ENCODE peak calls at places on chromosomes 4 and X, in ten cellular contexts. F is memory B cell; O is HEK293T; Y is anterior cingulate cortex; L is T-helper 1 cell; P is stimulated activated CD4-positive, alpha-beta T cell treated with anti-CD3 and anti-CD28 coated beads, Interleukin-15, amount 100 ng/mL, for 1 hour; Z is A172; W is NCI-H510A treated with DMSO at 0.1 percent for 48 hours; I is activated T-cell treated with anti-CD3 and anti-CD28 coated beads for 1 hour; H is heart right ventricle. M is an unnamed sample.

GRCh38 chrX:16870861-16871584 is 861 bp upstream of the RBBP7 start:
- DNase-seq in F (no peak), O (peak; percentile 16), Y (peak; percentile 33), L (no peak), P (no peak), Z (no peak), W (peak; percentile 38), I (no peak), H (peak; percentile 39), M (peak; percentile 13)

GRCh38 chrX:140526138-140526537 is 21.3 kb upstream of the SOX3 start:
- DNase-seq in F (no peak), O (no peak), Y (no peak), L (no peak), P (no peak), Z (no peak), W (no peak), I (no peak), H (no peak), M (no peak)

GRCh38 chr4:110019153-110019552 is 106.5 kb downstream of the EGF start:
- DNase-seq in F (no peak), O (no peak), Y (no peak), L (no peak), P (no peak), Z (no peak), W (no peak), I (no peak), H (no peak), M (no peak)

GRCh38 chr4:76090241-76090691 is 15.8 kb downstream of the ART3 start:
- DNase-seq in F (peak; percentile 54), O (no peak), Y (no peak), L (peak; percentile 19), P (no peak), Z (peak; percentile 60), W (no peak), I (no peak), H (no peak), M (no peak)

GRCh38 chr4:139938414-139938813 is 215.6 kb downstream of the MAML3 start:
- DNase-seq in F (no peak), O (no peak), Y (no peak), L (no peak), P (no peak), Z (no peak), W (no peak), I (no peak), H (no peak), M (no peak)

GRCh38 chr4:110902500-110902899 is 279.6 kb upstream of the PITX2 start:
- DNase-seq in F (no peak), O (no peak), Y (no peak), L (no peak), P (no peak), Z (no peak), W (no peak), I (no peak), H (no peak), M (no peak)

GRCh38 chrX:48278958-48279357 is 23.8 kb downstream of the SSX1 start:
- DNase-seq in F (no peak), O (peak; percentile 8), Y (no peak), L (no peak), P (no peak), Z (peak; percentile 13), W (no peak), I (no peak), H (peak; percentile 6), M (no peak)

GRCh38 chr4:146029939-146030710 is 91.5 kb upstream of the ZNF827 start:
- DNase-seq in F (peak; percentile 67), O (no peak), Y (no peak), L (no peak), P (no peak), Z (no peak), W (no peak), I (no peak), H (no peak), M (no peak)

GRCh38 chr4:785332-786073 is 40.4 kb downstream of the CPLX1 start:
- DNase-seq in F (no peak), O (no peak), Y (no peak), L (no peak), P (no peak), Z (no peak), W (no peak), I (no peak), H (no peak), M (no peak)

GRCh38 chr4:163565228-163566040 is 70.9 kb downstream of the TMA16 start:
- DNase-seq in F (no peak), O (no peak), Y (no peak), L (no peak), P (no peak), Z (no peak), W (no peak), I (no peak), H (no peak), M (no peak)

GRCh38 chr4:94390804-94391410 is 48.3 kb upstream of the HPGDS start:
- DNase-seq in F (no peak), O (peak; percentile 22), Y (no peak), L (peak; percentile 10), P (no peak), Z (no peak), W (peak; percentile 4), I (no peak), H (no peak), M (no peak)

M was measured in T-helper 17 cell.